ENCODE peak calls at places on chromosome 14, in seven cellular contexts. One of them, this sample, is unnamed.

GRCh38 chr14:21092147-21093011 is 6.1 kb downstream of the ZNF219 start:
- DNase-seq in gastrocnemius medialis: peak; percentile 64
- DNase-seq in suprapubic skin: peak; percentile 89
- DNase-seq in stomach: peak; percentile 90
- DNase-seq in IMR-90: peak; percentile 67
- DNase-seq in ovary: peak; percentile 89
- DNase-seq in HCT116: peak; percentile 40
- DNase-seq in this sample: peak; percentile 95

GRCh38 chr14:75181426-75182062 is 5.1 kb upstream of the TMED10 start:
- DNase-seq in ovary: no peak
- DNase-seq in suprapubic skin: no peak
- DNase-seq in stomach: no peak
- DNase-seq in HCT116: no peak
- DNase-seq in IMR-90: no peak
- DNase-seq in gastrocnemius medialis: no peak
- DNase-seq in this sample: peak; percentile 42

GRCh38 chr14:73726025-73726961 is 12.1 kb upstream of the PNMA1 start:
- DNase-seq in ovary: peak; percentile 36
- DNase-seq in suprapubic skin: no peak
- DNase-seq in gastrocnemius medialis: peak; percentile 39
- DNase-seq in HCT116: no peak
- DNase-seq in IMR-90: no peak
- DNase-seq in stomach: no peak
- DNase-seq in this sample: no peak

GRCh38 chr14:105748204-105748578 is 221.8 kb downstream of the TMEM121 start:
- DNase-seq in gastrocnemius medialis: no peak
- DNase-seq in stomach: no peak
- DNase-seq in ovary: no peak
- DNase-seq in suprapubic skin: no peak
- DNase-seq in HCT116: no peak
- DNase-seq in IMR-90: no peak
- DNase-seq in this sample: peak; percentile 16

GRCh38 chr14:78446807-78447206 is 276.6 kb downstream of the NRXN3 start:
- DNase-seq in suprapubic skin: no peak
- DNase-seq in stomach: no peak
- DNase-seq in ovary: no peak
- DNase-seq in gastrocnemius medialis: no peak
- DNase-seq in IMR-90: no peak
- DNase-seq in HCT116: no peak
- DNase-seq in this sample: no peak

GRCh38 chr14:102547067-102547466 is 37.5 kb upstream of the ANKRD9 start:
- DNase-seq in ovary: no peak
- DNase-seq in suprapubic skin: no peak
- DNase-seq in stomach: no peak
- DNase-seq in gastrocnemius medialis: no peak
- DNase-seq in IMR-90: no peak
- DNase-seq in HCT116: no peak
- DNase-seq in this sample: no peak

GRCh38 chr14:104436047-104436531 is 143.5 kb upstream of the C14orf180 start:
- DNase-seq in HCT116: no peak
- DNase-seq in gastrocnemius medialis: peak; percentile 27
- DNase-seq in ovary: peak; percentile 88
- DNase-seq in suprapubic skin: peak; percentile 56
- DNase-seq in stomach: peak; percentile 71
- DNase-seq in IMR-90: no peak
- DNase-seq in this sample: peak; percentile 29

GRCh38 chr14:52485350-52485960 is 66.8 kb downstream of the TXNDC16 start:
- DNase-seq in IMR-90: peak; percentile 2
- DNase-seq in stomach: no peak
- DNase-seq in gastrocnemius medialis: no peak
- DNase-seq in ovary: no peak
- DNase-seq in suprapubic skin: no peak
- DNase-seq in HCT116: no peak
- DNase-seq in this sample: no peak

GRCh38 chr14:79483472-79483871 is 727.8 kb downstream of the DIO2 start:
- DNase-seq in stomach: no peak
- DNase-seq in suprapubic skin: no peak
- DNase-seq in ovary: no peak
- DNase-seq in gastrocnemius medialis: no peak
- DNase-seq in IMR-90: peak; percentile 93
- DNase-seq in HCT116: no peak
- DNase-seq in this sample: no peak

GRCh38 chr14:55127491-55127951 is 1.5 kb upstream of the LGALS3 start:
- DNase-seq in IMR-90: peak; percentile 39
- DNase-seq in stomach: no peak
- DNase-seq in ovary: no peak
- DNase-seq in suprapubic skin: no peak
- DNase-seq in HCT116: no peak
- DNase-seq in gastrocnemius medialis: no peak
- DNase-seq in this sample: no peak

GRCh38 chr14:66388516-66388915 is 97.7 kb upstream of the CCDC196 start:
- DNase-seq in stomach: no peak
- DNase-seq in IMR-90: no peak
- DNase-seq in suprapubic skin: no peak
- DNase-seq in ovary: no peak
- DNase-seq in gastrocnemius medialis: no peak
- DNase-seq in HCT116: no peak
- DNase-seq in this sample: no peak

GRCh38 chr14:71488703-71489141 is 443.5 kb upstream of the RGS6 start:
- DNase-seq in IMR-90: peak; percentile 90
- DNase-seq in suprapubic skin: no peak
- DNase-seq in stomach: no peak
- DNase-seq in gastrocnemius medialis: no peak
- DNase-seq in HCT116: no peak
- DNase-seq in ovary: no peak
- DNase-seq in this sample: no peak

GRCh38 chr14:61927015-61927414 is 164.8 kb downstream of the SNAPC1 start:
- DNase-seq in gastrocnemius medialis: no peak
- DNase-seq in IMR-90: peak; percentile 69
- DNase-seq in stomach: no peak
- DNase-seq in suprapubic skin: no peak
- DNase-seq in HCT116: no peak
- DNase-seq in ovary: no peak
- DNase-seq in this sample: no peak

GRCh38 chr14:80955434-80955939 is at the start of gene TSHR:
- DNase-seq in IMR-90: no peak
- DNase-seq in suprapubic skin: no peak
- DNase-seq in ovary: no peak
- DNase-seq in stomach: no peak
- DNase-seq in gastrocnemius medialis: no peak
- DNase-seq in HCT116: no peak
- DNase-seq in this sample: peak; percentile 85

GRCh38 chr14:32710351-32711102 is 228.2 kb upstream of the NPAS3 start:
- DNase-seq in IMR-90: peak; percentile 49
- DNase-seq in gastrocnemius medialis: no peak
- DNase-seq in suprapubic skin: no peak
- DNase-seq in HCT116: no peak
- DNase-seq in stomach: no peak
- DNase-seq in ovary: no peak
- DNase-seq in this sample: no peak

GRCh38 chr14:103393687-103394626 is 8.7 kb downstream of the MARK3 start:
- DNase-seq in gastrocnemius medialis: no peak
- DNase-seq in suprapubic skin: no peak
- DNase-seq in ovary: no peak
- DNase-seq in HCT116: no peak
- DNase-seq in IMR-90: peak; percentile 53
- DNase-seq in stomach: no peak
- DNase-seq in this sample: peak; percentile 54

GRCh38 chr14:104287301-104288009 is 149.1 kb downstream of the KIF26A start:
- DNase-seq in stomach: no peak
- DNase-seq in gastrocnemius medialis: no peak
- DNase-seq in suprapubic skin: peak; percentile 30
- DNase-seq in IMR-90: no peak
- DNase-seq in HCT116: no peak
- DNase-seq in ovary: peak; percentile 13
- DNase-seq in this sample: no peak

GRCh38 chr14:105894125-105894977 is 368.0 kb downstream of the TMEM121 start:
- DNase-seq in suprapubic skin: peak; percentile 29
- DNase-seq in ovary: peak; percentile 4
- DNase-seq in gastrocnemius medialis: no peak
- DNase-seq in IMR-90: no peak
- DNase-seq in HCT116: no peak
- DNase-seq in stomach: no peak
- DNase-seq in this sample: no peak

GRCh38 chr14:51431033-51431709 is 191.1 kb downstream of the TMX1 start:
- DNase-seq in HCT116: no peak
- DNase-seq in stomach: no peak
- DNase-seq in IMR-90: no peak
- DNase-seq in suprapubic skin: no peak
- DNase-seq in gastrocnemius medialis: no peak
- DNase-seq in ovary: no peak
- DNase-seq in this sample: no peak

GRCh38 chr14:98599082-98599481 is 672.9 kb downstream of the BCL11B start:
- DNase-seq in ovary: no peak
- DNase-seq in suprapubic skin: no peak
- DNase-seq in HCT116: no peak
- DNase-seq in gastrocnemius medialis: no peak
- DNase-seq in stomach: no peak
- DNase-seq in IMR-90: no peak
- DNase-seq in this sample: no peak

GRCh38 chr14:67389261-67389660 is 22.7 kb downstream of the PLEK2 start:
- DNase-seq in stomach: no peak
- DNase-seq in suprapubic skin: no peak
- DNase-seq in gastrocnemius medialis: no peak
- DNase-seq in HCT116: no peak
- DNase-seq in IMR-90: no peak
- DNase-seq in ovary: no peak
- DNase-seq in this sample: no peak

GRCh38 chr14:25150934-25151790 is 101.2 kb upstream of the STXBP6 start:
- DNase-seq in HCT116: peak; percentile 6
- DNase-seq in suprapubic skin: no peak
- DNase-seq in IMR-90: peak; percentile 71
- DNase-seq in stomach: no peak
- DNase-seq in ovary: no peak
- DNase-seq in gastrocnemius medialis: no peak
- DNase-seq in this sample: no peak

GRCh38 chr14:68232643-68233055 is 413.1 kb downstream of the RAD51B start:
- DNase-seq in stomach: peak; percentile 58
- DNase-seq in ovary: peak; percentile 67
- DNase-seq in HCT116: peak; percentile 82
- DNase-seq in suprapubic skin: peak; percentile 65
- DNase-seq in gastrocnemius medialis: peak; percentile 24
- DNase-seq in IMR-90: peak; percentile 99
- DNase-seq in this sample: peak; percentile 67

GRCh38 chr14:59189281-59189821 is 884 bp downstream of the DAAM1 start:
- DNase-seq in gastrocnemius medialis: no peak
- DNase-seq in suprapubic skin: peak; percentile 68
- DNase-seq in ovary: peak; percentile 39
- DNase-seq in IMR-90: peak; percentile 18
- DNase-seq in stomach: no peak
- DNase-seq in HCT116: no peak
- DNase-seq in this sample: peak; percentile 40

GRCh38 chr14:73815849-73816816 is 35.5 kb upstream of the PTGR2 start:
- DNase-seq in HCT116: no peak
- DNase-seq in ovary: peak; percentile 55
- DNase-seq in gastrocnemius medialis: no peak
- DNase-seq in suprapubic skin: no peak
- DNase-seq in IMR-90: peak; percentile 49
- DNase-seq in stomach: peak; percentile 49
- DNase-seq in this sample: peak; percentile 25

GRCh38 chr14:100078997-100079561 is 13.9 kb downstream of the EVL start:
- DNase-seq in IMR-90: peak; percentile 72
- DNase-seq in stomach: peak; percentile 47
- DNase-seq in suprapubic skin: no peak
- DNase-seq in HCT116: no peak
- DNase-seq in gastrocnemius medialis: no peak
- DNase-seq in ovary: no peak
- DNase-seq in this sample: no peak
- H3K4me1 ChIP-seq in IMR-90: peaks cover 8% of the 10 kb centered on the region
- H3K4me1 ChIP-seq in stomach: peaks cover 26% of the 10 kb centered on the region
- H3K4me1 ChIP-seq in suprapubic skin: peaks cover 40% of the 10 kb centered on the region
- H3K4me1 ChIP-seq in HCT116: no peaks in the 10 kb centered on the region
- H3K4me1 ChIP-seq in gastrocnemius medialis: peaks cover 3% of the 10 kb centered on the region
- H3K4me1 ChIP-seq in ovary: no peaks in the 10 kb centered on the region
- H3K4me1 ChIP-seq in this sample: peaks cover 17% of the 10 kb centered on the region

DNA sequence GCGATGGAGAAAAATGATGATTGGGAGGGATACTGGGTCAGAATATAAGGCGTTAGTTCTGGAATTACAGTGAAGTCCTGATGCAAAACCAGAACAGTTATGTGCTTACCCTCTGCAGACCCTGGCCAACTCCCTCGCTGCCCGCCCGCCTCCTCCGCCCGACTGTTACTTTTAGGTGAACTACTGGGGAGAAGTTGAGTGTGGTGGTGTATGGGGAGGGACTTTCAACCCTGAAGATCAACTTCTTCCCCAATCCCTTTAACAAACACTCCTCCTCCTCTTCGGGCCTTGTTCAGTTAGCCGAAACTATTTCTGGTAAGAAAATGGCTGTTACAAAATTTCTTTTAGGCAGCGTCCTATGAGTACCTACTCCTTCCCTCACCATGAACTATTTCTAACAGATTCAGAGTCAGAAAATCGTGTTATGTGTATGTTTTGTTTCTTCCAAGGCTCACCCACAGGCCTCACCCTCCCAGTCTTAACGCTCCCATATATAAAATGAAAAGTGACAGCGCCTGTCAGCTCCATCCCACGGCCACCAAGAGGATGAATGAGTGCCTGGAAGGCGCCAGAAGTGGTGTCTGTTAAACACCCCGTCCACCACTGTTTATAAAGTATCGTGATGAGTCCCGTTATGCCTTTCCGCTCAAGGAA is 1.3 kb downstream of the FBXO33 start:
- DNase-seq in IMR-90: peak; percentile 13
- DNase-seq in stomach: no peak
- DNase-seq in gastrocnemius medialis: no peak
- DNase-seq in HCT116: no peak
- DNase-seq in suprapubic skin: no peak
- DNase-seq in ovary: no peak
- DNase-seq in this sample: no peak
- TF ChIP-seq POLR2A in IMR-90: no peak
- TF ChIP-seq POLR2A in stomach: no peak
- TF ChIP-seq POLR2A in gastrocnemius medialis: no peak
- TF ChIP-seq POLR2A in HCT116: no peak
- TF ChIP-seq POLR2A in suprapubic skin: no peak
- TF ChIP-seq POLR2A in ovary: no peak
- TF ChIP-seq POLR2A in this sample: no peak

GRCh38 chr14:60628892-60629291 is 20.4 kb downstream of the SIX1 start:
- DNase-seq in gastrocnemius medialis: no peak
- DNase-seq in stomach: no peak
- DNase-seq in suprapubic skin: no peak
- DNase-seq in HCT116: no peak
- DNase-seq in IMR-90: no peak
- DNase-seq in ovary: no peak
- DNase-seq in this sample: no peak
- H3K27me3 ChIP-seq in gastrocnemius medialis: no peaks in the 10 kb centered on the region
- H3K27me3 ChIP-seq in stomach: no peaks in the 10 kb centered on the region
- H3K27me3 ChIP-seq in suprapubic skin: peaks cover 5% of the 10 kb centered on the region
- H3K27me3 ChIP-seq in HCT116: no peaks in the 10 kb centered on the region
- H3K27me3 ChIP-seq in IMR-90: no peaks in the 10 kb centered on the region
- H3K27me3 ChIP-seq in ovary: no peaks in the 10 kb centered on the region
- H3K27me3 ChIP-seq in this sample: no peaks in the 10 kb centered on the region

DNA sequence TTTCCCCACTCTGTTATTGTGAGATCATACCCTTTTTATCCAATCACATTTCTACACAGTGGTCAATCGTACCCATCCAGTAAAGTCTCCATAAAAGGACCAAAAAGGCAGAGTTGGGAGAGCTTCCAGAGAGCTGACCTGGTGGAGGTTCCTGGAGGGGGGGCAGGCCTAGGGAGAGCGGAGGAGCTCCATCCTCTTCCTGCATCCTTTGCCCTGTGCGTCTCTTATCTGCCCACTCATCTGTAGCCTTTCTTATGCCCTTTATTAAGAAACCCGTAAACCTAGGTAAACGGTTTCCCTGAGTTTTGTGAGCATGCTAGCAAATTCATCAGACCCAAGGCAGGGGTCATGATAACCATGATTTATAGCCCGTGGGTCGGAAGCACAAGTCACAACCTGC is 26.2 kb downstream of the EVL start:
- DNase-seq in IMR-90: no peak
- DNase-seq in ovary: no peak
- DNase-seq in stomach: no peak
- DNase-seq in gastrocnemius medialis: no peak
- DNase-seq in HCT116: no peak
- DNase-seq in suprapubic skin: no peak
- DNase-seq in this sample: no peak
- H3K4me1 ChIP-seq in IMR-90: peaks cover 5% of the 10 kb centered on the region
- H3K4me1 ChIP-seq in ovary: no peaks in the 10 kb centered on the region
- H3K4me1 ChIP-seq in stomach: no peaks in the 10 kb centered on the region
- H3K4me1 ChIP-seq in gastrocnemius medialis: no peaks in the 10 kb centered on the region
- H3K4me1 ChIP-seq in HCT116: no peaks in the 10 kb centered on the region
- H3K4me1 ChIP-seq in suprapubic skin: peaks cover 2% of the 10 kb centered on the region
- H3K4me1 ChIP-seq in this sample: no peaks in the 10 kb centered on the region

This sample was measured in thyroid gland.